ENCODE peak calls at places on chromosomes 16 and 17, in four cellular contexts. H, A, F and G are unnamed samples. For H3K36me3, the result is how much of the 10 kb centered on the place peaks cover.

GRCh38 chr16:66446737-66447136 is 19.6 kb downstream of the BEAN1 start:
- DNase-seq in H (no peak), A (no peak), F (no peak), G (no peak)

GRCh38 chr17:36608794-36609497 is 7.6 kb downstream of the MRM1 start:
- DNase-seq in H (no peak), A (peak), F (peak), G (peak)

GRCh38 chr17:49730078-49730786 is 22.5 kb upstream of the SLC35B1 start:
- DNase-seq in H (no peak), A (peak), F (peak), G (peak)

GRCh38 chr17:17931159-17931558 is 41.0 kb downstream of the TOM1L2 start:
- DNase-seq in H (no peak), A (no peak), F (no peak), G (no peak)

GRCh38 chr17:4161179-4161559 is 18.2 kb downstream of the CYB5D2 start:
- DNase-seq in H (no peak), A (peak), F (peak), G (peak)

GRCh38 chr17:67696853-67697505 is 20.8 kb upstream of the NOL11 start:
- DNase-seq in H (no peak), A (no peak), F (no peak), G (no peak)

GRCh38 chr17:3796110-3796821 is 4.7 kb downstream of the ITGAE start:
- DNase-seq in H (peak), A (no peak), F (peak), G (no peak)

GRCh38 chr17:43532581-43532980 is 13.6 kb downstream of the ETV4 start:
- DNase-seq in H (no peak), A (no peak), F (no peak), G (no peak)

GRCh38 chr16:84839956-84840355 is 20.2 kb downstream of the CRISPLD2 start:
- DNase-seq in H (no peak), A (peak), F (no peak), G (peak)

GRCh38 chr17:7380855-7381683 is at the start of gene TNK1:
- DNase-seq in H (no peak), A (no peak), F (peak), G (no peak)

GRCh38 chr17:48871551-48872351 is 20.8 kb upstream of the ATP5MC1 start:
- DNase-seq in H (no peak), A (no peak), F (peak), G (no peak)

GRCh38 chr16:28935924-28936783 is 4.4 kb downstream of the CD19 start:
- DNase-seq in H (peak), A (peak), F (peak), G (peak)

GRCh38 chr17:80981062-80981902 is 10.4 kb upstream of the CHMP6 start:
- DNase-seq in H (peak), A (no peak), F (no peak), G (no peak)

GRCh38 chr17:60535382-60536279 is 9.6 kb upstream of the APPBP2 start:
- DNase-seq in H (no peak), A (peak), F (no peak), G (peak)

GRCh38 chr16:18047761-18048160 is 288.8 kb downstream of the NPIPA8 start:
- DNase-seq in H (no peak), A (no peak), F (no peak), G (no peak)

GRCh38 chr17:9875441-9875840 is 29.6 kb downstream of the RCVRN start:
- DNase-seq in H (no peak), A (peak), F (peak), G (peak)

GRCh38 chr17:75771334-75772281 is 6.6 kb upstream of the GALK1 start:
- DNase-seq in H (no peak), A (no peak), F (no peak), G (no peak)

GRCh38 chr16:69310479-69311114 is 553 bp upstream of the VPS4A start:
- DNase-seq in H (no peak), A (no peak), F (no peak), G (no peak)

GRCh38 chr16:89280546-89281188 is 63.2 kb downstream of the ZNF778 start:
- DNase-seq in H (no peak), A (no peak), F (no peak), G (no peak)
- TF ChIP-seq CTCF in H (no peak), A (no peak), F (no peak), G (no peak)

DNA sequence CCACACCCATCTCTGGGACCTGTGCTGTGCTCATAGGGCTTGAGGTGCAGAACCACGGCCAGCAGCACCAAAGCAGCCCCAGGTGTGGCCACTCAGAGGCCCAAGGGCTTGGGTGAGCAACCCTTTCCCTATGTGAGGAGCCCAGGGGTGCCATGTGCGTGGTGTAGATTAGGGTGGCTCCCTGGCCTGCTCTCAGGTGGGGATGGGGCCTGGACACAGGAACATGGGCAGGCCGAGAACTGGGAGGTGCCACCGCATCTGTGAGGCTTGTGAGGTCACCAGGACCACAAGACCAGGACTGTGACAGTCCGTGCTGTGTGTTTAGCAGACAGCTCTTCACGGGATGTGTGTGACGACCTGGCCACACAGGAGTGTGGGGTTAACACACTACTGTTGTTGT is 103.5 kb upstream of the ZNF750 start:
- DNase-seq in H (no peak), A (no peak), F (no peak), G (no peak)
- H3K36me3 ChIP-seq in H (under half), A (under half), F (under half), G (under half)

GRCh38 chr16:86071611-86072240 is 172.8 kb downstream of the IRF8 start:
- DNase-seq in H (no peak), A (no peak), F (no peak), G (no peak)

GRCh38 chr16:86070971-86071370 is 172.0 kb downstream of the IRF8 start:
- DNase-seq in H (no peak), A (no peak), F (no peak), G (no peak)

GRCh38 chr16:86073763-86074493 is 175.0 kb downstream of the IRF8 start:
- DNase-seq in H (no peak), A (no peak), F (no peak), G (no peak)

GRCh38 chr16:86073103-86073625 is 174.2 kb downstream of the IRF8 start:
- DNase-seq in H (no peak), A (no peak), F (no peak), G (no peak)

DNA sequence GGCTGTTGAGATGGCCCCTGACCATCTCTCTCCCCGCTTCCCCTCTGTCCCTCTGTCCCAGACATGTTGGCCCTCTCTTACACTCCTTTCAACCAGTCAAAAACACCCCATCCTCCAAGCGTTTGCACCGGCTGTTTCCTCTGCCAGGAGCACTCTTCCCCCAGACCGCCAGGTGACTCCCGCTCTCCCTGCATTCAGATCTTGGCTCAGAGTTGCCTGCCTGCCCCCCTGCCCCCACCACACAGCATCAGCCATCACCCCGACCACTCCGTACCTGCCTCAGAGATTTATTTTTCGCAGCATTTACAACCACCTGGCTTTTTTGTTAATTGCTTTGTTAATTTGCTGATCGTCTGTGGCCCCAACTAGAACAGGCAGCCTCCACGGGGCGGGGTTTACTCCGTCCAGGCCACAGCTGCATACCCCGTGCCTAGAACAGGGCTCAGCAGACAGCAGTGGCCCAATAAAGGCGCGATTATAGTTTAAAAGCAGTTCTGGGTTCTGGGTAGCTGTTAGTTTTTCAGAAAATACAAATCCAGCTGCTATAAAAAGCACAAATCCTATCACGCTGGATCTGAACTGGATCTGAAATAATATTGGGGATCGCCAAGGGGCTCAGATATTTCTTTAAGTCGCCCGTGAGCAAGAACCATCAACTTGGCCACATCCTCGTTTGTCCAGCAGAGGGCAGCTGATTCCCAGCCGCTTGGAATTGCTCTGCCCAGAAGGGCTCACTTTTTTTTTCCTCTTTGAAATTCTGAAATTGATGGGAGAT is 173.6 kb downstream of the IRF8 start:
- DNase-seq in H (no peak), A (peak), F (peak), G (peak)
- TF ChIP-seq CTCF in H (peak), A (peak), F (peak), G (peak)

GRCh38 chr17:27603446-27603820 is 27.6 kb upstream of the LGALS9 start:
- DNase-seq in H (no peak), A (no peak), F (no peak), G (no peak)
- H3K36me3 ChIP-seq in H (under half), A (under half), F (under half), G (under half)

GRCh38 chr16:48533931-48534330 is 76.0 kb downstream of the N4BP1 start:
- DNase-seq in H (no peak), A (no peak), F (no peak), G (no peak)

GRCh38 chr16:48535369-48535787 is 74.6 kb downstream of the N4BP1 start:
- DNase-seq in H (no peak), A (no peak), F (no peak), G (no peak)

GRCh38 chr16:48534601-48535340 is 75.2 kb downstream of the N4BP1 start:
- DNase-seq in H (no peak), A (no peak), F (no peak), G (no peak)

GRCh38 chr16:48526958-48527331 is 83.0 kb downstream of the N4BP1 start:
- DNase-seq in H (no peak), A (no peak), F (no peak), G (no peak)

DNA sequence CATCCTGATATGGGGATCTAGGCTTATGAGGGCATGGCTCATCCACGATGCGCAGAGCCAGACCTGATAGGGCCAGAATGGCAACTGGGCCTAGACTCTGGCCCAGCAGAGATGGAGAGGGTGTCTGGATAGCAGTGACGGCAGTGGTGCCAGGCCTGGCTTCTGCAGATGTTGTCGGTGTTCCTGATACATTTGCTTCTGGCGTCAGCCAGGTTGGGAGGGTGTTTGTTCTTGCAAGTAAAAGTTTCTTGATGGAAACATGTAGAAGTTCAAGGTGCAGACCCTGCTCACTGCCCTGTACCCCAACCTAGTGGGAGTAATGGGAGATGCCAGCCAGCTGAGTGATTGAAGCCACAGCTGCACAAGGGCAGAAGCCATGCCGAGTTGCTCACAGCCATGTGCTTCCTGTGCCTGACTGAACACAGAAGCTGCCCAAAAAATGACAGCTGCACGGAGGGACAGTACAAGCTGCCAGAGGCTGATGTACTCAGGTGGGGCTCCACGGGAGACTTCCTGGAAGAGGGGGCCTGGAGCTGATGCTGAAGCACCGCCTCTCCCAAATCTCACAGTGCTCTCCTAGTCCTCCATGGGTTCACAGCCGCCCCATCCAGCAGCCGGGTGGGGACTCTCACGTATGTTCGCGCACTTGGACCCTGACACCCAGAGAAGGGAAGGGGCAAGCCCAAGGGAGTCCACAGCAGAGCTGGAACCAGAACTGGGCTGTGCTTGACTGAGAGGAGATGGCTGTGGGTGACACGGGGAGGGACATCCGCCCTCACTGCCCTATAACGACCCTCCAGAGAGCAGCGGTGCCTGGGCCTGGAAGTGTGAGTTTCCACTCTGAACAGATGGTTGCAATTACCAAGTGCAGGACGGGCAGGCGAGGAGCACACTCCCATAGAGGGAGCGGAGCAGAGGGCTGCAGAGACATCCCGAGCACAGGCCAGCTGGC is 78.7 kb downstream of the N4BP1 start:
- DNase-seq in H (no peak), A (no peak), F (no peak), G (no peak)
- TF ChIP-seq CTCF in H (no peak), A (no peak), F (no peak), G (no peak)

DNA sequence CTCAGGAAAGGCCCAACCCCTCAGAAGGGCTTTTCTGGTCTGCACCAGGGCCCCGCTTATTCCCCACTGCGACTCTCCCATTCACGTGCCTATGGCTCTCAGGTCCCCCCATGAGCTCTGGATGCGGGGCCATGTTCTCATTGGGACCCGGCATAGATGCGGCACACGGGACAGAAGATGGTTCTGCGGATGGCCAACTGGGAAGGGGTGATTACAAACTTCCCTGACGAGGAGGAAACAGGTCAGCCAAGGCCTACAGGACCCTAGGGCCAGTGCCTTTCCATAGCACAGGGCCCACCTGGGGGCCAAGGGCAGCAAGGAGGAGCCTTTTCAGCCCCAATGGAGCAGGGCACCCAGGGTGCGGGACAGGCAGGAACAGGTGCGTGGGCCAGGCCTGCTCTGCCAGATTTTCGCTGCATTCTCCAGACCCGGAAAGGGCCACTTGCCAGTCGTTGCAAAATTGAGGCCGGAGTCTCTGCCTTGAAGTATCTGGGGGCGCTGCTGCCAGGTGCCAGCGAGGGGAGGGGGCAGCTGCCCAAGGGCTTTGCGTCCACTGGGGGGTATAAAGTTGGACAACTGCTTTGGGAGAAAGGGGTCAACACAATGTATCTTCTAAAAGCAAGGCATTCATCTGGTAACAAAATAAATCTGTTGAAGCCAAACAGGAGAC is 20.5 kb downstream of the SLC7A5 start:
- DNase-seq in H (no peak), A (no peak), F (no peak), G (no peak)
- H3K36me3 ChIP-seq in H (under half), A (under half), F (under half), G (under half)

DNA sequence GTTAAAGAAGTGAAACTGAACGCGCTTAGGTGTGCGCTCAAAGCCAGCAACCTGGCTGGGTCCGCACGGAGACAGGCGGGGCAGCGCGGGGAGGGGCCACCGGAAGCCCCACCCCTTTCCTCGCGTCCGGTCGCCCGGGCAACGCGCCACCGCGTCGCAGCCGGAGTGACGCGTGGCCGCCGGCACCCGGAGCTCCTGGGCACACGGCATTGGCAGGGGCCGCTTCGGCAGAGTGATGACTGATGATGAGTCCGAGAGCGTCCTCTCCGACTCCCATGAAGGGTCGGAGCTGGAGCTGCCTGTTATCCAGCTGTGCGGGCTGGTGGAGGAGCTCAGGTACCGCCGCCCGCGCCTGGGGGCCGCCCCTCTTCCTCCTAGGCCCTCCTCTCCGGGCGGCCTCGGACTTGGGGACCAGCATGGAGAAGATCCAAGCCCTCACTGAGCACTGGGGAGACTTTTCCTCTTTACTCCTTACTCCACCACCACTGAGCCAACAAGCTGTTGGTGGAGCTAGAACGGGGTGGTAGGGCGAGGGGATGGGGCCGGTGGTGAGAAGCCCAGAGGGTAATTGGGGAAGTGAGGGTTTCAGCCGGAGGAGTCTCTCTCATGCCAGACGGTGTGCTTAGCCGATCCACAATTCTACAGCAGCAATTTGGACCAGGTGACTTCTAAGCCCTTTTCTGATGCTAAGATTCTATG is 44.9 kb downstream of the PRSS54 start:
- DNase-seq in H (peak), A (peak), F (peak), G (peak)
- TF ChIP-seq CTCF in H (no peak), A (no peak), F (no peak), G (no peak)